ENCODE peak calls at places on chromosome 3, in seven cellular contexts. P is brain microvascular endothelial cell, D is lung microvascular endothelial cell, F is T-helper 9 cell, T is natural killer cell, H is SIG-M5, S is OCI-M1. M is an unnamed sample.

GRCh38 chr3:113404637-113405036 is 36.7 kb downstream of the CFAP44 start:
- DNase-seq in D (peak), F (no peak), S (no peak), H (no peak), P (no peak), T (no peak), M (no peak)

GRCh38 chr3:3689601-3690375 is 109.4 kb upstream of the LRRN1 start:
- DNase-seq in F (no peak), T (no peak), H (no peak), S (no peak), P (no peak), D (no peak), M (no peak)

GRCh38 chr3:54772707-54773106 is 155.2 kb downstream of the LRTM1 start:
- DNase-seq in T (no peak), H (no peak), P (no peak), F (no peak), D (no peak), S (no peak), M (no peak)

GRCh38 chr3:52472239-52472783 is 16.9 kb downstream of the NISCH start:
- DNase-seq in F (no peak), D (no peak), H (no peak), T (no peak), P (no peak), S (no peak), M (no peak)

GRCh38 chr3:41327718-41328117 is 128.4 kb downstream of the CTNNB1 start:
- DNase-seq in D (no peak), T (no peak), P (peak), F (no peak), S (no peak), H (no peak), M (no peak)

GRCh38 chr3:60133269-60133877 is 1083.5 kb upstream of the CFAP20DC start:
- DNase-seq in T (no peak), F (no peak), P (no peak), S (peak), H (no peak), D (no peak), M (no peak)

GRCh38 chr3:153783106-153783505 is 338.1 kb upstream of the ARHGEF26 start:
- DNase-seq in D (no peak), F (no peak), T (no peak), P (no peak), H (no peak), S (no peak), M (no peak)

GRCh38 chr3:64082411-64082810 is 59.1 kb upstream of the PSMD6 start:
- DNase-seq in T (no peak), H (no peak), D (no peak), P (no peak), F (no peak), S (no peak), M (no peak)

GRCh38 chr3:36954452-36955134 is 9.7 kb upstream of the TRANK1 start:
- DNase-seq in H (no peak), S (peak), F (no peak), D (no peak), T (no peak), P (no peak), M (no peak)

GRCh38 chr3:39232859-39233258 is 40.5 kb upstream of the XIRP1 start:
- DNase-seq in P (no peak), D (no peak), S (peak), T (no peak), F (no peak), H (no peak), M (peak)

GRCh38 chr3:187946031-187946691 is 200.9 kb upstream of the BCL6 start:
- DNase-seq in S (no peak), D (no peak), P (peak), T (no peak), F (no peak), H (no peak), M (no peak)

GRCh38 chr3:132317229-132317948 is at the start of gene ACP3:
- DNase-seq in F (no peak), P (peak), H (peak), T (no peak), D (no peak), S (peak), M (peak)

GRCh38 chr3:195558602-195559001 is 15.5 kb upstream of the PPP1R2 start:
- DNase-seq in S (peak), P (peak), F (no peak), T (no peak), D (peak), H (no peak), M (peak)

GRCh38 chr3:104066658-104067057 is 1300.1 kb upstream of the ALCAM start:
- DNase-seq in P (peak), T (no peak), F (no peak), S (no peak), D (no peak), H (no peak), M (no peak)

GRCh38 chr3:2024037-2024436 is 74.6 kb upstream of the CNTN4 start:
- DNase-seq in H (no peak), D (no peak), T (no peak), F (no peak), S (peak), P (no peak), M (no peak)

GRCh38 chr3:130783629-130784028 is 37.0 kb upstream of the PIK3R4 start:
- DNase-seq in H (no peak), F (no peak), S (peak), P (no peak), D (no peak), T (no peak), M (no peak)

GRCh38 chr3:10926441-10926830 is 66.1 kb upstream of the SLC6A1 start:
- DNase-seq in P (no peak), D (no peak), H (no peak), T (no peak), F (no peak), S (peak), M (no peak)

GRCh38 chr3:74420538-74421128 is 193.8 kb downstream of the CNTN3 start:
- DNase-seq in P (no peak), D (no peak), T (no peak), S (no peak), H (no peak), F (no peak), M (no peak)

GRCh38 chr3:100124116-100124767 is 9.9 kb upstream of the FILIP1L start:
- DNase-seq in T (no peak), H (no peak), D (no peak), S (no peak), P (no peak), F (no peak), M (no peak)

GRCh38 chr3:58404396-58404795 is 29.2 kb downstream of the PDHB start:
- DNase-seq in D (peak), P (peak), F (no peak), S (no peak), H (no peak), T (no peak), M (no peak)

GRCh38 chr3:126337980-126338651 is 19.1 kb downstream of the KLF15 start:
- DNase-seq in S (no peak), H (no peak), D (no peak), P (no peak), T (peak), F (no peak), M (no peak)

GRCh38 chr3:73192036-73192738 is 130.7 kb downstream of the EBLN2 start:
- DNase-seq in F (no peak), S (no peak), P (no peak), T (no peak), D (no peak), H (no peak), M (no peak)

GRCh38 chr3:50481992-50482391 is 21.4 kb downstream of the CACNA2D2 start:
- DNase-seq in T (no peak), D (no peak), H (no peak), S (no peak), P (no peak), F (no peak), M (no peak)

GRCh38 chr3:192570757-192571156 is 156.6 kb downstream of the FGF12 start:
- DNase-seq in H (no peak), F (no peak), D (peak), S (no peak), P (no peak), T (no peak), M (no peak)

GRCh38 chr3:32626650-32627049 is 56.0 kb upstream of the DYNC1LI1 start:
- DNase-seq in P (no peak), T (no peak), H (no peak), D (no peak), S (no peak), F (no peak), M (no peak)

M was measured in KBM-7.